ENCODE peak calls at places on chromosome 12, in seven cellular contexts. X is OCI-LY7, J is gastrocnemius medialis, P is spleen, U is adrenal gland, A is brain microvascular endothelial cell, B is caudate nucleus. W is an unnamed sample.

GRCh38 chr12:119803391-119803791 is 73.7 kb downstream of the CIT start:
- DNase-seq in J (peak; percentile 15), X (no peak), U (peak; percentile 36), A (peak; percentile 47), P (no peak), B (peak; percentile 16), W (no peak)

GRCh38 chr12:3353621-3354020 is 137.4 kb upstream of the PRMT8 start:
- DNase-seq in X (no peak), B (no peak), P (no peak), J (no peak), U (no peak), A (no peak), W (no peak)

GRCh38 chr12:93609281-93610192 is 37.1 kb downstream of the SOCS2 start:
- DNase-seq in X (no peak), P (no peak), A (no peak), U (no peak), J (no peak), B (no peak), W (no peak)

GRCh38 chr12:95224202-95225170 is 6.9 kb downstream of the VEZT start:
- DNase-seq in P (no peak), B (no peak), X (no peak), J (no peak), A (peak; percentile 63), U (no peak), W (no peak)

GRCh38 chr12:53223391-53224267 is 8.4 kb downstream of the RARG start:
- DNase-seq in X (no peak), J (no peak), U (no peak), B (no peak), A (peak; percentile 17), P (peak; percentile 74), W (no peak)

GRCh38 chr12:111766608-111767361 is at the start of gene ALDH2:
- DNase-seq in P (peak; percentile 89), U (peak; percentile 79), B (no peak), J (peak; percentile 55), A (no peak), X (peak; percentile 69), W (peak; percentile 70)

GRCh38 chr12:57626111-57626928 is 6.7 kb downstream of the B4GALNT1 start:
- DNase-seq in P (no peak), X (no peak), U (peak; percentile 4), B (no peak), J (no peak), A (no peak), W (peak; percentile 63)

GRCh38 chr12:11807453-11807852 is 158.0 kb downstream of the ETV6 start:
- DNase-seq in P (no peak), U (no peak), J (no peak), B (no peak), X (peak; percentile 71), A (no peak), W (no peak)

GRCh38 chr12:2641209-2641608 is 153.6 kb upstream of the FKBP4 start:
- DNase-seq in P (peak; percentile 70), B (no peak), U (peak; percentile 36), A (peak; percentile 30), J (no peak), X (no peak), W (peak; percentile 70)

GRCh38 chr12:66665416-66665815 is 13.5 kb downstream of the GRIP1 start:
- DNase-seq in U (no peak), P (no peak), A (no peak), J (no peak), X (no peak), B (no peak), W (no peak)

GRCh38 chr12:76915381-76916169 is 36.8 kb upstream of the CSRP2 start:
- DNase-seq in J (no peak), X (no peak), A (no peak), U (no peak), B (no peak), P (no peak), W (no peak)

GRCh38 chr12:25692115-25693035 is 139.3 kb upstream of the LMNTD1 start:
- DNase-seq in X (no peak), U (no peak), P (no peak), A (peak; percentile 82), B (no peak), J (no peak), W (no peak)

GRCh38 chr12:104576980-104577925 is 120.5 kb downstream of the CHST11 start:
- DNase-seq in P (no peak), A (peak; percentile 90), U (no peak), X (no peak), B (no peak), J (no peak), W (no peak)

GRCh38 chr12:94650143-94651056 is at the start of gene TMCC3:
- DNase-seq in A (no peak), J (peak; percentile 75), U (peak; percentile 56), B (no peak), X (no peak), P (peak; percentile 91), W (peak; percentile 48)

GRCh38 chr12:1907652-1908611 is 10.5 kb downstream of the CACNA2D4 start:
- DNase-seq in A (no peak), J (peak; percentile 11), X (no peak), U (peak; percentile 11), P (no peak), B (no peak), W (no peak)

GRCh38 chr12:48999371-49000131 is at the start of gene DDN:
- DNase-seq in X (peak; percentile 40), J (peak; percentile 79), P (peak; percentile 86), A (peak; percentile 54), B (no peak), U (no peak), W (peak; percentile 71)

GRCh38 chr12:117047810-117048584 is 51.2 kb downstream of the TESC start:
- DNase-seq in U (no peak), P (no peak), A (peak; percentile 40), B (no peak), X (no peak), J (no peak), W (peak; percentile 73)

GRCh38 chr12:129549656-129550055 is 354.2 kb downstream of the TMEM132D start:
- DNase-seq in X (no peak), A (no peak), U (no peak), B (no peak), P (no peak), J (no peak), W (no peak)

GRCh38 chr12:65464930-65465329 is 186.4 kb downstream of the MSRB3 start:
- DNase-seq in X (no peak), B (no peak), P (no peak), U (no peak), A (peak; percentile 84), J (no peak), W (no peak)

GRCh38 chr12:82857911-82858533 is 171.3 kb downstream of the TMTC2 start:
- DNase-seq in J (no peak), B (no peak), A (no peak), P (no peak), U (no peak), X (no peak), W (no peak)

GRCh38 chr12:86723326-86723725 is 467.1 kb upstream of the MGAT4C start:
- DNase-seq in U (no peak), X (no peak), A (no peak), P (no peak), B (no peak), J (no peak), W (no peak)

GRCh38 chr12:108823804-108824203 is 33.6 kb downstream of the SSH1 start:
- DNase-seq in J (no peak), X (no peak), P (peak; percentile 25), B (no peak), U (no peak), A (no peak), W (no peak)
- H3K27ac ChIP-seq in J (peak overlapping the region; percentile 83), X (no peak overlapping the region), P (peak overlapping the region; percentile 83), B (peak overlapping the region; percentile 24), U (no peak overlapping the region), A (peak overlapping the region; percentile 100), W (peak overlapping the region; percentile 94)

DNA sequence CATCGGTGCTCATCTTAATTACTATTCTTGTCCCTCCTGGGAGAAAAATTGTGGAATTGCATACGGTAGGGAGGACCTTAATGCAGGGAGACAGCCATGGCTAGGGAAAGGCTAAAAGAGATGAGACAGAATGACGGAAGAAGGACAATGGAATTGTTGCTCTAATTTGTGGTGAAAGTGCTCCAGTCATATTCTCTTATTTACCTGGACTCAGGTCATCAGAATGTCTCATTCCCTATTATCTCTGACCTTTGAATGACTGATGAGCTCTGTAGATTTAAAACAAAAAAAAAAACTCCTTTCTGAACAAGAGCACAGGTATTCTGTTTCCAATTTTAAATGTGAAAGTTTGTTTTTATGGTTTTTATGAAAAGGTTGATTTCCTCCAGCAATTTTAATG is 8.6 kb upstream of the EPS8 start:
- DNase-seq in P (no peak), A (no peak), J (no peak), X (no peak), B (no peak), U (no peak), W (no peak)
- H3K27ac ChIP-seq in P (no peak overlapping the region), A (no peak overlapping the region), J (no peak overlapping the region), X (no peak overlapping the region), B (no peak overlapping the region), U (no peak overlapping the region), W (no peak overlapping the region)

GRCh38 chr12:108312885-108313203 is 26.3 kb downstream of the CMKLR1 start:
- DNase-seq in U (peak; percentile 51), B (no peak), J (no peak), A (no peak), P (no peak), X (no peak), W (peak; percentile 68)

GRCh38 chr12:108313609-108314331 is 25.3 kb downstream of the CMKLR1 start:
- DNase-seq in U (no peak), P (peak; percentile 80), B (no peak), A (no peak), X (peak; percentile 7), J (no peak), W (peak; percentile 64)

GRCh38 chr12:108312073-108312884 is 26.8 kb downstream of the CMKLR1 start:
- DNase-seq in A (no peak), X (no peak), U (no peak), P (no peak), B (no peak), J (no peak), W (no peak)

GRCh38 chr12:108311605-108312004 is 27.5 kb downstream of the CMKLR1 start:
- DNase-seq in U (no peak), X (no peak), B (no peak), P (no peak), A (no peak), J (no peak), W (no peak)

DNA sequence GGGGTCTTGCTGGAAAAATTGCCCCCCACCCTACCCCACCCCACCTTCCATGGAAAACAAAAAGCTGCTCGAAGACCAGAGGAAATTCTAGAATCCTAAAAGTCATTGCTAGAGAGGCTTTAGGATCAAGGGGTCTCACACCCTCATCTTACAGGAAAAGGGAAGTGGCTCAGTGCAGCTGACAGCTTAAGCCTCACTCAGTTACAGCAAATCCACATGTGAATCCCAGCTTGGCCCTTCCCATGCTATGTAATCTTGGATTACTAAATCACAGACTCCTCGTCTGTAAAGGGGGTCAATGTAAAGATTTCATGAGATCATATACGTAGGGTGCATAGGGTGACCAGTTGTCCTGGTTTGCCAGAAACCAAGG is 25.9 kb downstream of the CMKLR1 start:
- DNase-seq in U (no peak), B (no peak), J (no peak), X (no peak), A (no peak), P (no peak), W (no peak)
- H3K27ac ChIP-seq in U (no peak overlapping the region), B (peak overlapping the region; percentile 48), J (peak overlapping the region; percentile 31), X (no peak overlapping the region), A (no peak overlapping the region), P (peak overlapping the region; percentile 27), W (peak overlapping the region; percentile 71)

DNA sequence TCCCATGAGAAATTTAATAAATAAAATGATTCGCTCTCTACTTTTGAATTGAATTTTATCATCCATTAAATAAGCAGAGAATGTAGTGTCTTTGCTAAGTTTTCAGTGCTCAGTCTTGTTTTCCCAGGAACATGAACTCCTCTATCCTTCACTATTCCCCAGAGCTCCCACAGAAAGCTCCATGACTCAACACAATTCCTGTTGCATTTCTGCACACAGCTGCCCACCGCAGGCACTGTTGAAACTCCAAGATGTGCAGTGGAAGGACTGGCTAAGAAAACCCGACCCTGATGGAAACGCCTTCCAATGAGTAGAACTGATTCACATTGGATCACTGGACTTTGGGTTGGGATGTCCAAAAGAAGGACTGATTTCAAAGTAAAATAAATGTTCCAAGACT is 202.4 kb upstream of the AMIGO2 start:
- DNase-seq in J (no peak), A (peak; percentile 79), P (no peak), B (no peak), U (no peak), X (no peak), W (peak; percentile 30)
- H3K27ac ChIP-seq in J (no peak overlapping the region), A (peak overlapping the region; percentile 79), P (no peak overlapping the region), B (no peak overlapping the region), U (no peak overlapping the region), X (no peak overlapping the region), W (no peak overlapping the region)